ENCODE peak calls at places on chromosomes 2 and 18, in six cellular contexts. K is GM10248; I is Karpas-422; N is stimulated activated effector memory CD8-positive, alpha-beta T cell treated with anti-CD3 and anti-CD28 coated beads, Interleukin-12 subunit alpha, Interleukin-12 subunit beta, amount 100 ng/mL, for 72 hours; M is amygdala; R is astrocyte of the cerebellum. B is an unnamed sample.

GRCh38 chr2:70994055-70994444 is 623 bp downstream of the TEX261 start:
- DNase-seq in K (peak), I (peak), N (no peak), M (no peak), R (no peak), B (no peak)

GRCh38 chr2:236400046-236400574 is 135.9 kb upstream of the ASB18 start:
- DNase-seq in K (no peak), I (no peak), N (no peak), M (no peak), R (no peak), B (no peak)

GRCh38 chr2:110157153-110157793 is 41.7 kb upstream of the MALL start:
- DNase-seq in K (peak), I (peak), N (no peak), M (no peak), R (peak), B (no peak)

GRCh38 chr2:213152065-213152794 is 818 bp upstream of the IKZF2 start:
- DNase-seq in K (peak), I (peak), N (peak), M (peak), R (peak), B (peak)

GRCh38 chr2:100013892-100014677 is 128.3 kb downstream of the AFF3 start:
- DNase-seq in K (no peak), I (no peak), N (no peak), M (no peak), R (peak), B (peak)

GRCh38 chr2:149715005-149715592 is 127.5 kb upstream of the MMADHC start:
- DNase-seq in K (no peak), I (peak), N (no peak), M (no peak), R (peak), B (no peak)

GRCh38 chr2:86304416-86304815 is 33.0 kb downstream of the REEP1 start:
- DNase-seq in K (no peak), I (no peak), N (no peak), M (no peak), R (no peak), B (no peak)

GRCh38 chr2:65491381-65491903 is 59.0 kb upstream of the SPRED2 start:
- DNase-seq in K (no peak), I (no peak), N (no peak), M (no peak), R (peak), B (peak)

GRCh38 chr18:30730915-30731314 is 311.6 kb downstream of the DSC3 start:
- DNase-seq in K (no peak), I (no peak), N (no peak), M (no peak), R (no peak), B (no peak)

GRCh38 chr18:76819411-76820136 is 2.8 kb upstream of the ZNF236 start:
- DNase-seq in K (no peak), I (no peak), N (no peak), M (no peak), R (no peak), B (no peak)

GRCh38 chr2:55097462-55098410 is 47.5 kb upstream of the RTN4 start:
- DNase-seq in K (no peak), I (no peak), N (no peak), M (no peak), R (no peak), B (no peak)

GRCh38 chr2:18299423-18300212 is 260.8 kb downstream of the RDH14 start:
- DNase-seq in K (no peak), I (no peak), N (no peak), M (no peak), R (peak), B (no peak)

GRCh38 chr2:120989911-120990441 is 254.3 kb downstream of the GLI2 start:
- DNase-seq in K (no peak), I (no peak), N (no peak), M (no peak), R (no peak), B (no peak)

GRCh38 chr2:8642332-8643078 is 39.4 kb upstream of the ID2 start:
- DNase-seq in K (no peak), I (no peak), N (no peak), M (no peak), R (no peak), B (no peak)

GRCh38 chr2:195038158-195038557 is 618.9 kb upstream of the SLC39A10 start:
- DNase-seq in K (no peak), I (no peak), N (no peak), M (no peak), R (no peak), B (no peak)

GRCh38 chr2:238476258-238476657 is 49.5 kb downstream of the ASB1 start:
- DNase-seq in K (no peak), I (no peak), N (peak), M (no peak), R (no peak), B (no peak)

GRCh38 chr2:169225906-169226305 is 136.4 kb downstream of the LRP2 start:
- DNase-seq in K (no peak), I (no peak), N (no peak), M (no peak), R (no peak), B (no peak)

GRCh38 chr2:153388246-153388645 is 90.3 kb downstream of the RPRM start:
- DNase-seq in K (no peak), I (no peak), N (no peak), M (no peak), R (peak), B (no peak)

GRCh38 chr2:18791172-18791797 is 201.9 kb upstream of the NT5C1B start:
- DNase-seq in K (no peak), I (no peak), N (no peak), M (no peak), R (no peak), B (no peak)

GRCh38 chr2:119338826-119339561 is 27.6 kb downstream of the C2orf76 start:
- DNase-seq in K (peak), I (no peak), N (no peak), M (no peak), R (no peak), B (no peak)

GRCh38 chr2:31812051-31812798 is 198.6 kb downstream of the MEMO1 start:
- DNase-seq in K (peak), I (peak), N (peak), M (no peak), R (no peak), B (no peak)

GRCh38 chr2:58195668-58196067 is 45.5 kb downstream of the FANCL start:
- DNase-seq in K (no peak), I (no peak), N (no peak), M (no peak), R (no peak), B (no peak)

GRCh38 chr2:8633735-8634313 is 48.0 kb upstream of the ID2 start:
- DNase-seq in K (no peak), I (no peak), N (no peak), M (no peak), R (peak), B (no peak)

GRCh38 chr18:8904316-8904715 is 198.2 kb upstream of the NDUFV2 start:
- DNase-seq in K (no peak), I (peak), N (no peak), M (no peak), R (no peak), B (no peak)

GRCh38 chr2:227608469-227609338 is 5.9 kb downstream of the SCYGR3 start:
- DNase-seq in K (no peak), I (no peak), N (no peak), M (no peak), R (no peak), B (no peak)

GRCh38 chr2:10283106-10284062 is 19.3 kb upstream of the HPCAL1 start:
- DNase-seq in K (no peak), I (no peak), N (no peak), M (no peak), R (no peak), B (no peak)

GRCh38 chr2:239830066-239830717 is 194.9 kb downstream of the NDUFA10 start:
- DNase-seq in K (no peak), I (no peak), N (peak), M (no peak), R (no peak), B (no peak)

GRCh38 chr2:25672500-25673169 is 742 bp downstream of the DTNB start:
- DNase-seq in K (peak), I (peak), N (peak), M (no peak), R (no peak), B (no peak)

GRCh38 chr2:85913854-85914524 is 25.2 kb upstream of the ST3GAL5 start:
- DNase-seq in K (no peak), I (no peak), N (no peak), M (no peak), R (no peak), B (no peak)

GRCh38 chr18:9215221-9215933 is 78.8 kb downstream of the ANKRD12 start:
- DNase-seq in K (no peak), I (no peak), N (no peak), M (no peak), R (no peak), B (no peak)

GRCh38 chr2:241673189-241673663 is 13.4 kb downstream of the DTYMK start:
- DNase-seq in K (no peak), I (no peak), N (no peak), M (no peak), R (no peak), B (no peak)

GRCh38 chr2:234178309-234179030 is 128.0 kb downstream of the SPP2 start:
- DNase-seq in K (no peak), I (no peak), N (no peak), M (no peak), R (peak), B (no peak)

GRCh38 chr2:118529931-118530330 is 317.5 kb downstream of the EN1 start:
- DNase-seq in K (no peak), I (no peak), N (no peak), M (no peak), R (no peak), B (no peak)

GRCh38 chr18:9765505-9765904 is 57.4 kb downstream of the RAB31 start:
- DNase-seq in K (no peak), I (no peak), N (no peak), M (no peak), R (no peak), B (no peak)

GRCh38 chr2:62999905-63000304 is 50.7 kb upstream of the OTX1 start:
- DNase-seq in K (no peak), I (no peak), N (no peak), M (no peak), R (no peak), B (no peak)

GRCh38 chr2:181444654-181445053 is 12.5 kb upstream of the ITGA4 start:
- DNase-seq in K (no peak), I (no peak), N (no peak), M (no peak), R (no peak), B (no peak)

GRCh38 chr2:31987454-31987853 is 23.4 kb downstream of the MEMO1 start:
- DNase-seq in K (no peak), I (no peak), N (no peak), M (no peak), R (no peak), B (no peak)

GRCh38 chr2:106944220-106944619 is 58.3 kb upstream of the ST6GAL2 start:
- DNase-seq in K (no peak), I (no peak), N (no peak), M (no peak), R (peak), B (no peak)

GRCh38 chr18:35775887-35776286 is 194.3 kb downstream of the GALNT1 start:
- DNase-seq in K (no peak), I (peak), N (no peak), M (no peak), R (peak), B (no peak)

B was measured in brain pericyte.